ENCODE peak calls at places on chromosomes 1 and 21, in five cellular contexts. J, S, E, V and D are unnamed samples.

GRCh38 chr21:38389891-38390290 is 108.4 kb downstream of the ERG start:
- DNase-seq in J (no peak), S (no peak), E (no peak), V (no peak), D (no peak)

GRCh38 chr1:109826930-109827349 is 63.2 kb upstream of the EPS8L3 start:
- DNase-seq in J (peak; percentile 45), S (no peak), E (no peak), V (no peak), D (no peak)

GRCh38 chr1:51301844-51302162 is 28.6 kb downstream of the TTC39A start:
- DNase-seq in J (no peak), S (no peak), E (no peak), V (no peak), D (no peak)

GRCh38 chr1:67840449-67840848 is 7.2 kb upstream of the GNG12 start:
- DNase-seq in J (no peak), S (no peak), E (no peak), V (no peak), D (no peak)

GRCh38 chr1:104468282-104468681 is 718.6 kb downstream of the AMY1C start:
- DNase-seq in J (no peak), S (no peak), E (peak; percentile 46), V (no peak), D (no peak)

GRCh38 chr21:17003763-17004373 is 509.0 kb upstream of the CXADR start:
- DNase-seq in J (no peak), S (no peak), E (no peak), V (no peak), D (no peak)

GRCh38 chr1:43317817-43318471 is 17.2 kb downstream of the TIE1 start:
- DNase-seq in J (no peak), S (no peak), E (no peak), V (no peak), D (no peak)

GRCh38 chr1:19448491-19449439 is 36.6 kb downstream of the CAPZB start:
- DNase-seq in J (peak; percentile 70), S (peak; percentile 41), E (no peak), V (peak; percentile 38), D (no peak)

GRCh38 chr1:226973898-226974543 is 33.9 kb downstream of the COQ8A start:
- DNase-seq in J (no peak), S (no peak), E (peak; percentile 15), V (peak; percentile 38), D (no peak)

GRCh38 chr1:157154940-157155514 is 16.8 kb upstream of the ETV3 start:
- DNase-seq in J (peak; percentile 81), S (no peak), E (peak; percentile 72), V (peak; percentile 20), D (peak; percentile 83)

GRCh38 chr1:229661022-229661877 is 35.2 kb downstream of the URB2 start:
- DNase-seq in J (peak; percentile 79), S (peak; percentile 86), E (peak; percentile 32), V (peak; percentile 87), D (peak; percentile 67)

GRCh38 chr1:53551428-53551995 is 92.3 kb downstream of the DMRTB1 start:
- DNase-seq in J (no peak), S (no peak), E (no peak), V (no peak), D (no peak)

GRCh38 chr1:17040135-17040534 is 13.7 kb downstream of the SDHB start:
- DNase-seq in J (no peak), S (no peak), E (no peak), V (no peak), D (no peak)

GRCh38 chr1:12549460-12550349 is 68.3 kb downstream of the DHRS3 start:
- DNase-seq in J (peak; percentile 54), S (peak; percentile 80), E (peak; percentile 90), V (peak; percentile 95), D (no peak)

GRCh38 chr1:232600430-232601258 is 29.3 kb downstream of the SIPA1L2 start:
- DNase-seq in J (no peak), S (no peak), E (no peak), V (no peak), D (no peak)

GRCh38 chr1:31299365-31299764 is 2.5 kb downstream of the ZCCHC17 start:
- DNase-seq in J (no peak), S (no peak), E (no peak), V (no peak), D (no peak)

GRCh38 chr1:26285366-26286063 is 5.6 kb downstream of the SH3BGRL3 start:
- DNase-seq in J (no peak), S (peak; percentile 56), E (peak; percentile 73), V (no peak), D (no peak)

GRCh38 chr1:69201716-69202115 is 366.0 kb upstream of the LRRC7 start:
- DNase-seq in J (no peak), S (no peak), E (no peak), V (no peak), D (no peak)

GRCh38 chr1:191419842-191420241 is 738.4 kb upstream of the RGS18 start:
- DNase-seq in J (no peak), S (no peak), E (no peak), V (no peak), D (no peak)

GRCh38 chr1:53585116-53585515 is 125.9 kb downstream of the DMRTB1 start:
- DNase-seq in J (no peak), S (no peak), E (no peak), V (no peak), D (no peak)

GRCh38 chr1:155389831-155390230 is 69.1 kb downstream of the RUSC1 start:
- DNase-seq in J (no peak), S (no peak), E (no peak), V (no peak), D (peak; percentile 7)

GRCh38 chr1:26814893-26815292 is 11.6 kb upstream of the ZDHHC18 start:
- DNase-seq in J (no peak), S (no peak), E (no peak), V (no peak), D (no peak)

GRCh38 chr21:43303240-43304178 is 123.4 kb downstream of the SIK1 start:
- DNase-seq in J (no peak), S (no peak), E (no peak), V (no peak), D (no peak)

GRCh38 chr1:170415734-170416372 is 116.1 kb upstream of the GORAB start:
- DNase-seq in J (no peak), S (no peak), E (no peak), V (no peak), D (no peak)

GRCh38 chr1:170410391-170411146 is 121.4 kb upstream of the GORAB start:
- DNase-seq in J (no peak), S (no peak), E (no peak), V (no peak), D (no peak)

DNA sequence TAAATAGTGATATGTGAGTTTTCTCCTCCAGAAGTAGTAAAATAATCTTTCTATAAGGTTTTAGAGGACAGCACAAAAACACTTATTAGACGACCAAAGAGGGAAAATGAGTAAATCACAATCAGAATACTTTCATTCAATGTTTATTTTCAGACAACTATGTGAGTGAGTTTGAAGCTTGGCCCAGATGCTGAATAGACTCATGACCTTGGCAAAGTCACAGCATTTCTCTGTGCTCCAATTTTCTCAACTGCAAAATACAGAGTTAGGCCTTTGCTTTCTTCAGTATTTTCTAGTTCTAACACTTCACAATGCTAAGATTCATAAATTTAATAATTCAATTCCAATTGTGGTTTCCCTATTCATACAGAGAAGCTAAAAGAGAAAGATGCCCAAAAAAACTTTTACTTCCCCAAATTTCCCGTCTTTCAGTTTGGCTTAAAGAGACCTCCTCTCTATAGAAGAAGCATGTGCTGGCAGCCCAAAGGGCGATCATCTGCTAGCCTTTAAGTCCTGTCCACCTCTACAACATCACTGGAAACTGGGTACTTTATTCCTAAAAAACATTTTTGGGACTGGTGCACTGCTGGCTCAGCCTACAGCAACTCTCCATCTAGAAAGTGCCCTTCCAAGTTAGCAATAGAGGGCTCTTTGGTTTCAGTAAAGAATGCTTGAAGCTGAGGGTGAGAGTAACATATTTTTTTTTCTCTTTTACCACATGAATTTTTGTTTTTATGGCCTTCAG is 116.8 kb upstream of the GORAB start:
- DNase-seq in J (peak; percentile 13), S (no peak), E (no peak), V (no peak), D (no peak)
- TF ChIP-seq POLR2A in J (no peak), S (no peak), E (no peak), V (no peak), D (no peak)

GRCh38 chr1:113931456-113931855 is 2.3 kb downstream of the HIPK1 start:
- DNase-seq in J (no peak), S (no peak), E (peak; percentile 24), V (no peak), D (peak; percentile 57)

GRCh38 chr1:113929750-113930498 is 800 bp downstream of the HIPK1 start:
- DNase-seq in J (peak; percentile 29), S (peak; percentile 25), E (no peak), V (peak; percentile 62), D (peak; percentile 82)

GRCh38 chr1:113930499-113931161 is 1.5 kb downstream of the HIPK1 start:
- DNase-seq in J (no peak), S (peak; percentile 21), E (peak; percentile 20), V (peak; percentile 11), D (peak; percentile 78)

GRCh38 chr1:113928129-113928949 is 785 bp upstream of the HIPK1 start:
- DNase-seq in J (no peak), S (no peak), E (peak; percentile 28), V (no peak), D (peak; percentile 73)

GRCh38 chr1:113928950-113929749 is at the start of gene HIPK1:
- DNase-seq in J (peak; percentile 94), S (peak; percentile 62), E (peak; percentile 86), V (peak; percentile 89), D (peak; percentile 94)
- TF ChIP-seq POLR2A in J (peak; percentile 68), S (peak; percentile 50), E (peak; percentile 71), V (no peak), D (peak; percentile 98)

DNA sequence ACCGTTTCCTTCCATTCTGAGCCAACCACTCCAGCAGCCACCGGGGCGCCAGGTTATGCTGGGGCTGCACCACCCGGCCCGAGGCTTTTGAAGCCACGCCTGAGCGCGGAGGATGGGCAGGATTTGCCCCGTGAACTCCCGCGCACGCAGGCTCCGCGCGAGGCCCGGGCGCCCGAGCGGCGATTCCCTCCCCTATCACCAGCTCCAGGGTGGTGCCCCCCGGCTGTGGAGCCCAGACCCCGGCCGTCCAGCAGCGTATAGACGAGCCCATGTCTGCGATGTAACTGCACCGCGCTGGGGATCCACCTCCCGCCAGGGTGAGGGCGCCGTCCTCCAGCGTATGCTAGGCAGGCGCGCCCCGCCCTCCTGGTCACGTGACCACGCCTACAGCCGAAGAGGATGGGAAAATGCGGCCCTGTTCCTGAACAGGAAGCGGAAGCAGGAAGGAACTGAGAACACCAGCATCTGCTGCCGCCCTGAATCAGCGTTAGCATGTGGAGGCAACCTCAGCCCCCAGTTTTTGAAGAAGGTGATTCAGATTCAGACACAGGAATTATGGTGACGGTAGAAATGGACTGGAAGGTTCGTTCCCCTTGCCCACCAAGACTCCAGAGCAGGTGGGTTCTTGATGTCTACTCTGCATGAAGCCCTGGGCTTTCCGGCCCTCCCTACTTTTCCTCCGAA is 46.0 kb downstream of the VPS26C start:
- DNase-seq in J (peak; percentile 95), S (peak; percentile 79), E (peak; percentile 93), V (peak; percentile 92), D (peak; percentile 95)
- TF ChIP-seq POLR2A in J (peak; percentile 65), S (peak; percentile 94), E (peak; percentile 91), V (no peak), D (peak; percentile 66)

GRCh38 chr1:150576367-150576711 is 3.1 kb downstream of the MCL1 start:
- DNase-seq in J (no peak), S (no peak), E (no peak), V (no peak), D (no peak)

GRCh38 chr1:150575518-150576366 is 3.7 kb downstream of the MCL1 start:
- DNase-seq in J (no peak), S (no peak), E (no peak), V (no peak), D (no peak)

GRCh38 chr1:150574260-150575071 is 4.9 kb downstream of the MCL1 start:
- DNase-seq in J (no peak), S (no peak), E (no peak), V (no peak), D (no peak)

GRCh38 chr1:150576794-150577556 is 2.4 kb downstream of the MCL1 start:
- DNase-seq in J (no peak), S (no peak), E (peak; percentile 71), V (peak; percentile 9), D (no peak)

GRCh38 chr1:150575072-150575489 is 4.3 kb downstream of the MCL1 start:
- DNase-seq in J (no peak), S (no peak), E (no peak), V (no peak), D (no peak)
- TF ChIP-seq POLR2A in J (peak; percentile 29), S (no peak), E (no peak), V (no peak), D (peak; percentile 21)